ENCODE peak calls at places on chromosomes 5 and 9, in four cellular contexts. C is ELR, H is AG10803, K is activated T-cell treated with anti-CD3 and anti-CD28 coated beads for 24 hours. T is an unnamed sample.

GRCh38 chr9:2132484-2133082 is 117.4 kb downstream of the SMARCA2 start:
- DNase-seq in C (peak), H (peak), K (no peak), T (peak)

GRCh38 chr9:133780962-133781827 is 43.0 kb upstream of the SARDH start:
- DNase-seq in C (no peak), H (no peak), K (no peak), T (no peak)

GRCh38 chr9:127926961-127927456 is 3.6 kb downstream of the PIP5KL1 start:
- DNase-seq in C (no peak), H (no peak), K (no peak), T (no peak)

GRCh38 chr9:23663946-23664345 is 162.1 kb downstream of the ELAVL2 start:
- DNase-seq in C (no peak), H (no peak), K (no peak), T (peak)

GRCh38 chr9:15135167-15135792 is 171.7 kb downstream of the TTC39B start:
- DNase-seq in C (peak), H (peak), K (peak), T (peak)

GRCh38 chr5:120258123-120258522 is 206.0 kb upstream of the PRR16 start:
- DNase-seq in C (no peak), H (peak), K (no peak), T (no peak)

GRCh38 chr9:121637441-121638222 is 13.8 kb upstream of the DAB2IP start:
- DNase-seq in C (peak), H (peak), K (no peak), T (peak)

GRCh38 chr9:8555767-8556500 is 756.4 kb upstream of the DMAC1 start:
- DNase-seq in C (no peak), H (no peak), K (no peak), T (no peak)

GRCh38 chr5:169637856-169638190 is 748 bp downstream of the DOCK2 start:
- DNase-seq in C (no peak), H (no peak), K (peak), T (no peak)

GRCh38 chr5:79511945-79512493 is 1.9 kb downstream of the HOMER1 start:
- DNase-seq in C (no peak), H (no peak), K (no peak), T (no peak)

GRCh38 chr9:122364117-122364782 is 6.6 kb upstream of the PTGS1 start:
- DNase-seq in C (peak), H (no peak), K (no peak), T (no peak)

GRCh38 chr5:4639959-4640358 is 500.2 kb upstream of the ADAMTS16 start:
- DNase-seq in C (no peak), H (no peak), K (no peak), T (no peak)

GRCh38 chr5:79112703-79113058 is 1.1 kb downstream of the BHMT start:
- DNase-seq in C (no peak), H (no peak), K (no peak), T (no peak)

T was measured in LHCN-M2.